ENCODE peak calls at places on chromosomes 6 and 20, in five cellular contexts. O is AG04450, L is neural progenitor cell, B is GM23338, I is tibial nerve. H is an unnamed sample.

GRCh38 chr6:18380165-18380564 is 7.0 kb upstream of the RNF144B start:
- DNase-seq in O (no peak), L (no peak), B (no peak), I (no peak), H (no peak)

GRCh38 chr6:142680308-142680707 is 264.7 kb downstream of the HIVEP2 start:
- DNase-seq in O (no peak), L (no peak), B (no peak), I (no peak), H (no peak)

GRCh38 chr6:45500924-45501816 is 123.4 kb upstream of the SUPT3H start:
- DNase-seq in O (no peak), L (peak; percentile 59), B (peak; percentile 87), I (no peak), H (no peak)

GRCh38 chr20:38985603-38986170 is 23.5 kb downstream of the DHX35 start:
- DNase-seq in O (no peak), L (no peak), B (no peak), I (no peak), H (peak; percentile 82)

GRCh38 chr6:157405986-157406385 is 25.0 kb downstream of the ZDHHC14 start:
- DNase-seq in O (no peak), L (no peak), B (no peak), I (no peak), H (no peak)

GRCh38 chr20:60727425-60727824 is 524.6 kb upstream of the CDH4 start:
- DNase-seq in O (no peak), L (no peak), B (peak; percentile 35), I (no peak), H (no peak)

GRCh38 chr6:11318835-11319813 is 86.7 kb upstream of the NEDD9 start:
- DNase-seq in O (no peak), L (no peak), B (no peak), I (no peak), H (no peak)

GRCh38 chr6:165746331-165746730 is 83.3 kb upstream of the PDE10A start:
- DNase-seq in O (no peak), L (no peak), B (no peak), I (no peak), H (no peak)

GRCh38 chr20:4956200-4956810 is 45.0 kb downstream of the SLC23A2 start:
- DNase-seq in O (no peak), L (peak; percentile 74), B (peak; percentile 81), I (no peak), H (no peak)

GRCh38 chr6:143270026-143270425 is 180.5 kb downstream of the ADAT2 start:
- DNase-seq in O (no peak), L (no peak), B (no peak), I (no peak), H (no peak)

GRCh38 chr6:131949909-131950766 is 1.0 kb downstream of the CCN2 start:
- DNase-seq in O (peak; percentile 87), L (peak; percentile 91), B (peak; percentile 75), I (peak; percentile 72), H (peak; percentile 68)

GRCh38 chr20:51541189-51542032 is 1.1 kb downstream of the NFATC2 start:
- DNase-seq in O (no peak), L (peak; percentile 69), B (peak; percentile 29), I (peak; percentile 81), H (no peak)

GRCh38 chr6:167977717-167978467 is 19.6 kb upstream of the KIF25 start:
- DNase-seq in O (no peak), L (no peak), B (no peak), I (no peak), H (no peak)

GRCh38 chr6:140571139-140571538 is 1196.7 kb upstream of the CITED2 start:
- DNase-seq in O (no peak), L (no peak), B (no peak), I (no peak), H (no peak)

GRCh38 chr6:125375013-125375412 is 73.2 kb upstream of the HDDC2 start:
- DNase-seq in O (no peak), L (no peak), B (no peak), I (no peak), H (no peak)

GRCh38 chr6:169935348-169935718 is 183.9 kb downstream of the ERMARD start:
- DNase-seq in O (no peak), L (no peak), B (no peak), I (no peak), H (no peak)

GRCh38 chr20:63955281-63955845 is 853 bp downstream of the UCKL1 start:
- DNase-seq in O (no peak), L (peak; percentile 70), B (peak; percentile 44), I (no peak), H (no peak)

GRCh38 chr6:47169785-47170685 is 127.9 kb upstream of the ADGRF1 start:
- DNase-seq in O (no peak), L (no peak), B (no peak), I (no peak), H (no peak)

GRCh38 chr6:88952065-88952704 is 11.2 kb downstream of the RNGTT start:
- DNase-seq in O (no peak), L (no peak), B (no peak), I (no peak), H (peak; percentile 46)

GRCh38 chr6:90144396-90144795 is 152.2 kb downstream of the BACH2 start:
- DNase-seq in O (no peak), L (no peak), B (no peak), I (no peak), H (no peak)

GRCh38 chr20:47278907-47279348 is 77.6 kb downstream of the ZMYND8 start:
- DNase-seq in O (no peak), L (no peak), B (no peak), I (no peak), H (peak; percentile 81)

GRCh38 chr6:98724537-98724936 is 109.8 kb upstream of the POU3F2 start:
- DNase-seq in O (no peak), L (no peak), B (peak; percentile 15), I (no peak), H (peak; percentile 23)

GRCh38 chr20:38997622-38998021 is 35.5 kb downstream of the DHX35 start:
- DNase-seq in O (no peak), L (no peak), B (peak; percentile 17), I (no peak), H (no peak)

GRCh38 chr6:161498359-161498758 is 224.5 kb upstream of the AGPAT4 start:
- DNase-seq in O (no peak), L (peak; percentile 84), B (peak; percentile 85), I (no peak), H (peak; percentile 63)

GRCh38 chr6:89909991-89910390 is 15.7 kb downstream of the GJA10 start:
- DNase-seq in O (no peak), L (peak; percentile 50), B (no peak), I (no peak), H (no peak)

GRCh38 chr6:2307794-2308193 is 62.4 kb upstream of the GMDS start:
- DNase-seq in O (no peak), L (no peak), B (no peak), I (no peak), H (no peak)

GRCh38 chr20:44422083-44422482 is 53.6 kb upstream of the TTPAL start:
- DNase-seq in O (no peak), L (no peak), B (no peak), I (no peak), H (no peak)

GRCh38 chr6:92559002-92559401 is 860.4 kb downstream of the EPHA7 start:
- DNase-seq in O (no peak), L (no peak), B (no peak), I (no peak), H (peak; percentile 23)

GRCh38 chr6:161523367-161523766 is 249.5 kb upstream of the AGPAT4 start:
- DNase-seq in O (no peak), L (no peak), B (no peak), I (no peak), H (no peak)

GRCh38 chr6:31400467-31401289 is 2.7 kb upstream of the MICA start:
- DNase-seq in O (no peak), L (peak; percentile 59), B (peak; percentile 84), I (peak; percentile 77), H (no peak)

GRCh38 chr6:43035495-43036194 is 14.2 kb downstream of the RRP36 start:
- DNase-seq in O (no peak), L (no peak), B (no peak), I (no peak), H (no peak)

GRCh38 chr6:30130887-30131862 is 4.8 kb upstream of the TRIM40 start:
- DNase-seq in O (peak; percentile 64), L (peak; percentile 92), B (peak; percentile 92), I (peak; percentile 61), H (peak; percentile 48)

GRCh38 chr6:123803862-123804681 is at the start of gene NKAIN2:
- DNase-seq in O (no peak), L (peak; percentile 82), B (peak; percentile 74), I (no peak), H (no peak)

GRCh38 chr6:89217308-89217999 is at the start of gene GABRR1:
- DNase-seq in O (no peak), L (no peak), B (peak; percentile 17), I (no peak), H (peak; percentile 66)

GRCh38 chr6:112920994-112921393 is 573.9 kb downstream of the RFPL4B start:
- DNase-seq in O (no peak), L (no peak), B (no peak), I (no peak), H (no peak)

GRCh38 chr6:162459985-162460384 is 267.6 kb downstream of the PRKN start:
- DNase-seq in O (no peak), L (no peak), B (no peak), I (no peak), H (no peak)

GRCh38 chr6:111624391-111625098 is 18.9 kb upstream of the TRAF3IP2 start:
- DNase-seq in O (no peak), L (no peak), B (no peak), I (no peak), H (no peak)
- TF ChIP-seq CTCF in O (no peak), L (no peak), B (no peak), I (no peak), H (no peak)

GRCh38 chr6:68502946-68503345 is 132.1 kb upstream of the ADGRB3 start:
- DNase-seq in O (no peak), L (no peak), B (no peak), I (no peak), H (no peak)

DNA sequence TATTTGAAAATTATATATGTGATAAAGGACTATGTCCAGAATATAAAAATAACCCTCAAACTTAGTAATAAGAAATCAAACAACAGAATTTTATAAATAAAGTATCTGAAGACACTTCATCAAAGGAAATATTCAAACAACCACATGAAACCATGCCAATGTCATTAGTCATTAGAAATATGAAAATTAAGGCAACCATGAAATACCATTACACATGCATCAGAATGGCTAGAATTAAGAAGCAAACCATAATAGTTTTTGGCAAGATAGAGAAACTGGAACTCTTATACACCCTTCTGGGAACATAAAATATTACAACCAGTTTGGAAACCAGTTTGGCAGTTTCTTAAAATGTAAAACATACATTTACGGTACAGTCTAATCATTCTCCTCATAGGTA is 137.2 kb upstream of the ADGRB3 start:
- DNase-seq in O (no peak), L (no peak), B (no peak), I (no peak), H (peak; percentile 7)
- TF ChIP-seq CTCF in O (no peak), L (no peak), B (no peak), I (no peak), H (no peak)

GRCh38 chr20:57582432-57583288 is 21.8 kb downstream of the PCK1 start:
- DNase-seq in O (peak; percentile 8), L (peak; percentile 64), B (peak; percentile 67), I (peak; percentile 79), H (no peak)
- TF ChIP-seq CTCF in O (peak; percentile 50), L (peak; percentile 68), B (peak; percentile 63), I (no peak), H (peak; percentile 56)

GRCh38 chr6:912871-913663 is 220.1 kb upstream of the EXOC2 start:
- DNase-seq in O (peak; percentile 8), L (peak; percentile 65), B (peak; percentile 78), I (peak; percentile 7), H (no peak)
- TF ChIP-seq CTCF in O (peak; percentile 71), L (peak; percentile 59), B (peak; percentile 54), I (no peak), H (peak; percentile 84)

H was measured in retinal pigment epithelial cell.